ENCODE peak calls at places on chromosome 6, in four cellular contexts. B, U, K and O are unnamed samples. For H3K4me1 and H3K27me3, the result is how much of the 10 kb centered on the place peaks cover.

GRCh38 chr6:6656287-6656686 is 67.8 kb downstream of the LY86 start:
- DNase-seq in U (no peak), B (no peak), K (no peak), O (no peak)

GRCh38 chr6:137571854-137572253 is 77.7 kb upstream of the OLIG3 start:
- DNase-seq in K (no peak), U (no peak), B (peak), O (no peak)

GRCh38 chr6:8100159-8100854 is 2.0 kb downstream of the EEF1E1 start:
- DNase-seq in U (no peak), K (no peak), B (no peak), O (no peak)

GRCh38 chr6:17505767-17506280 is 94.3 kb upstream of the FAM8A1 start:
- DNase-seq in U (no peak), K (no peak), B (peak), O (no peak)

GRCh38 chr6:683742-684440 is 9.0 kb downstream of the EXOC2 start:
- DNase-seq in K (no peak), B (peak), U (no peak), O (no peak)

GRCh38 chr6:161169060-161169459 is 104.8 kb downstream of the AGPAT4 start:
- DNase-seq in B (no peak), K (no peak), U (no peak), O (no peak)

GRCh38 chr6:17226269-17226668 is 54.9 kb upstream of the RBM24 start:
- DNase-seq in U (no peak), K (no peak), B (no peak), O (no peak)

GRCh38 chr6:84766118-84766683 is 1.8 kb upstream of the TBX18 start:
- DNase-seq in K (no peak), U (peak), B (no peak), O (no peak)

GRCh38 chr6:136284909-136285308 is 4.7 kb downstream of the BCLAF1 start:
- DNase-seq in B (peak), K (no peak), U (no peak), O (no peak)

GRCh38 chr6:70520575-70520974 is 46.2 kb upstream of the SDHAF4 start:
- DNase-seq in K (no peak), B (peak), U (no peak), O (no peak)

GRCh38 chr6:3026811-3027626 is 27.3 kb downstream of the NQO2 start:
- DNase-seq in U (no peak), K (no peak), B (no peak), O (no peak)

GRCh38 chr6:106973841-106974336 is 640 bp downstream of the CD24 start:
- DNase-seq in B (peak), U (no peak), K (peak), O (peak)

GRCh38 chr6:73798592-73798991 is 102.6 kb downstream of the CD109 start:
- DNase-seq in K (no peak), U (no peak), B (peak), O (no peak)

GRCh38 chr6:73802366-73802765 is 106.4 kb downstream of the CD109 start:
- DNase-seq in U (no peak), K (no peak), B (peak), O (no peak)

GRCh38 chr6:73800997-73801396 is 105.0 kb downstream of the CD109 start:
- DNase-seq in U (no peak), B (peak), K (no peak), O (no peak)

GRCh38 chr6:73801652-73802268 is 105.8 kb downstream of the CD109 start:
- DNase-seq in K (no peak), U (no peak), B (peak), O (no peak)

GRCh38 chr6:73803562-73804221 is 107.7 kb downstream of the CD109 start:
- DNase-seq in U (no peak), K (no peak), B (peak), O (no peak)
- H3K4me1 ChIP-seq in U (under half), K (under half), B (under half), O (under half)

DNA sequence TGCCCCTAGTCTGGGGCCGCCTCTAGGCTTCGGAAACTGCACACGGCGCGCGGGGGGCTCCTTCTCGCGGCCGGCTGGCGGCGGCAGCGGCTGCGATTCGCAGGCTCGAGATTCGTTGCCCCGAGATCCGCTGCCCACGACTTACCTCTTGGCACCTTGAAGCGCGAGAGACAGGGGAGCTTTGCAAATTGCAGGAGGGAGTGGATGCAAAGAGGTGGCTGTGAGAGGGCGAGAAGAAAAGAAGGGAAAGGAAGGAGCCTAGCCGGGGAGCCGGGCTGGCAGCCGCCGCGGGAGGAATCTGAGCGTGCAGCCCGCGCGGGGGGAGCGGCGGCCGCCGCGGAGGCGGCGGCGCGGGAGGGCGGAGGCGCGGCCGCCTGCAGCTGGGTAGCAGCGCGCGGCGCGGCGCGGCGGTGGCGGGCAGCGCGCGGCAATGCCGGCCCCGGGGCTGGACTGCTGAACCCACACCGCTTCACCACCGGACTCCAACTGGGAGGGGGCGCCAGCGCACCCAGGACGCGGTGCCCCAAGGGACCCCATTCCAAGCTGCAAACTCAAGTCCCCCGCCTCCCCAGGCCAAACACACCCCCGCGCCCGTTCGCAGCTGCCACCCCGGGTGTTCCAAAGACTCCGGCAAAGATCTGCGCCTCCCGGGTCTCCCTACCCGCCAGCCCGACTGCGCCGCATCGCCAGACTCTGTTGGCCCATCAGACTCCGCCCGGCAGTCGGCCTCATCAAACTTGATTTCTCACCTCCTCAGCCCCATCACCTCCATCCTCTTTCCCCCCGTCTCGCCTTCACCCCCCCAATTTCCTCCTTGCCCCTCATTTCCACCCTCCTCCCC is 44.2 kb upstream of the SUPT3H start:
- DNase-seq in B (peak), K (peak), U (peak), O (peak)
- H3K27me3 ChIP-seq in B (under half), K (under half), U (half or more), O (under half)

GRCh38 chr6:42136508-42137191 is 5.8 kb downstream of the C6orf132 start:
- DNase-seq in B (peak), U (no peak), K (no peak), O (no peak)

GRCh38 chr6:42138630-42139619 is 3.5 kb downstream of the C6orf132 start:
- DNase-seq in K (peak), B (no peak), U (no peak), O (no peak)

GRCh38 chr6:42140051-42140450 is 2.4 kb downstream of the C6orf132 start:
- DNase-seq in B (peak), K (no peak), U (no peak), O (peak)

GRCh38 chr6:42137192-42137753 is 5.1 kb downstream of the C6orf132 start:
- DNase-seq in K (peak), U (no peak), B (no peak), O (no peak)

GRCh38 chr6:42138190-42138589 is 4.2 kb downstream of the C6orf132 start:
- DNase-seq in U (no peak), K (no peak), B (no peak), O (no peak)
- H3K4me1 ChIP-seq in U (under half), K (under half), B (under half), O (under half)

GRCh38 chr6:118893882-118894424 is at the start of gene ASF1A:
- DNase-seq in B (peak), K (peak), U (peak), O (peak)

GRCh38 chr6:118893095-118893881 is 664 bp upstream of the ASF1A start:
- DNase-seq in K (peak), U (no peak), B (peak), O (no peak)

GRCh38 chr6:118890997-118891790 is 2.8 kb upstream of the ASF1A start:
- DNase-seq in B (peak), U (no peak), K (no peak), O (no peak)

GRCh38 chr6:118894425-118895240 is 681 bp downstream of the ASF1A start:
- DNase-seq in K (peak), U (peak), B (peak), O (peak)

GRCh38 chr6:118892248-118893094 is 1.5 kb upstream of the ASF1A start:
- DNase-seq in U (no peak), B (peak), K (no peak), O (no peak)
- H3K27me3 ChIP-seq in U (under half), B (under half), K (under half), O (under half)

DNA sequence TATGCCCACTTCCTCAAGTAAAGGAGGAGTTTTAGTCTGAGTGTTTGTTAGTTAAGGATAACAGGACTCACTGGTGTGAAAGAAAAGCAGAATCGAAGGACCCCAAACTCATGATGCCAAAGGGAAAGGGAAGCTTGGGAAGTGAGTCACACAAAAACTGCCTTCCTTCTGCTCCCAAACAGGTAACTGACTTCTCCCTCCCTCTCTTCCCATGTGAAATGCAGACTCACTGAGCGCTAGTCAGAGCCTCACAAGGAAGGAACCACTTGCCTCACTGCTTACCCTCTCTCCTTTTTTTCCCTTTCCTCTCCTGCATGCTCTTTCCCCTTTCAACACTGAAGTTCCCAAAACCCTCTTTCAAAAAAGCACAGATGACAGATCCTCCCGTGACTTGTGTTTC is 56.4 kb downstream of the LYRM4 start:
- DNase-seq in U (no peak), B (no peak), K (no peak), O (no peak)
- H3K4me1 ChIP-seq in U (half or more), B (under half), K (under half), O (under half)